ENCODE peak calls at places on chromosome 15, in eight cellular contexts. One of them, this sample, is unnamed.

GRCh38 chr15:52183562-52184173 is 7.5 kb downstream of the GNB5 start:
- DNase-seq in hepatocyte: peak
- DNase-seq in cardiac muscle cell: peak
- DNase-seq in NB4: peak
- DNase-seq in vagina: no peak
- DNase-seq in IMR-90: peak
- DNase-seq in kidney: no peak
- DNase-seq in colonic mucosa: no peak
- DNase-seq in this sample: no peak

GRCh38 chr15:64246364-64247189 is 83.8 kb upstream of the PPIB start:
- DNase-seq in vagina: no peak
- DNase-seq in kidney: no peak
- DNase-seq in colonic mucosa: no peak
- DNase-seq in NB4: peak
- DNase-seq in IMR-90: peak
- DNase-seq in cardiac muscle cell: peak
- DNase-seq in hepatocyte: peak
- DNase-seq in this sample: peak

GRCh38 chr15:43352693-43353382 is 18.0 kb downstream of the ZSCAN29 start:
- DNase-seq in hepatocyte: no peak
- DNase-seq in NB4: no peak
- DNase-seq in IMR-90: no peak
- DNase-seq in vagina: no peak
- DNase-seq in colonic mucosa: no peak
- DNase-seq in cardiac muscle cell: no peak
- DNase-seq in kidney: no peak
- DNase-seq in this sample: no peak

GRCh38 chr15:36943496-36944361 is 156.6 kb downstream of the MEIS2 start:
- DNase-seq in IMR-90: no peak
- DNase-seq in cardiac muscle cell: no peak
- DNase-seq in NB4: no peak
- DNase-seq in kidney: no peak
- DNase-seq in hepatocyte: no peak
- DNase-seq in colonic mucosa: no peak
- DNase-seq in vagina: no peak
- DNase-seq in this sample: no peak

GRCh38 chr15:52100807-52101206 is 11.8 kb downstream of the BCL2L10 start:
- DNase-seq in kidney: peak
- DNase-seq in hepatocyte: peak
- DNase-seq in IMR-90: peak
- DNase-seq in vagina: peak
- DNase-seq in cardiac muscle cell: peak
- DNase-seq in colonic mucosa: peak
- DNase-seq in NB4: peak
- DNase-seq in this sample: peak

GRCh38 chr15:61726166-61726565 is 334.1 kb downstream of the VPS13C start:
- DNase-seq in NB4: no peak
- DNase-seq in vagina: no peak
- DNase-seq in hepatocyte: no peak
- DNase-seq in cardiac muscle cell: no peak
- DNase-seq in IMR-90: no peak
- DNase-seq in kidney: no peak
- DNase-seq in colonic mucosa: no peak
- DNase-seq in this sample: no peak

GRCh38 chr15:83694030-83694429 is 40.1 kb downstream of the ADAMTSL3 start:
- DNase-seq in colonic mucosa: no peak
- DNase-seq in kidney: no peak
- DNase-seq in hepatocyte: peak
- DNase-seq in cardiac muscle cell: peak
- DNase-seq in IMR-90: peak
- DNase-seq in vagina: no peak
- DNase-seq in NB4: peak
- DNase-seq in this sample: peak

GRCh38 chr15:87089551-87089950 is 1009.9 kb downstream of the AGBL1 start:
- DNase-seq in kidney: no peak
- DNase-seq in colonic mucosa: no peak
- DNase-seq in hepatocyte: no peak
- DNase-seq in vagina: no peak
- DNase-seq in NB4: no peak
- DNase-seq in cardiac muscle cell: no peak
- DNase-seq in IMR-90: no peak
- DNase-seq in this sample: no peak

GRCh38 chr15:64895285-64896065 is 16.2 kb upstream of the ANKDD1A start:
- DNase-seq in colonic mucosa: no peak
- DNase-seq in cardiac muscle cell: peak
- DNase-seq in vagina: no peak
- DNase-seq in hepatocyte: no peak
- DNase-seq in kidney: peak
- DNase-seq in IMR-90: peak
- DNase-seq in NB4: peak
- DNase-seq in this sample: no peak

GRCh38 chr15:41510728-41511127 is 2.9 kb downstream of the LTK start:
- DNase-seq in NB4: no peak
- DNase-seq in IMR-90: no peak
- DNase-seq in cardiac muscle cell: no peak
- DNase-seq in hepatocyte: no peak
- DNase-seq in colonic mucosa: no peak
- DNase-seq in kidney: no peak
- DNase-seq in vagina: no peak
- DNase-seq in this sample: no peak

GRCh38 chr15:43880406-43881184 is 53.8 kb downstream of the WDR76 start:
- DNase-seq in IMR-90: peak
- DNase-seq in hepatocyte: no peak
- DNase-seq in colonic mucosa: no peak
- DNase-seq in NB4: peak
- DNase-seq in vagina: no peak
- DNase-seq in cardiac muscle cell: peak
- DNase-seq in kidney: peak
- DNase-seq in this sample: no peak

GRCh38 chr15:63463793-63464192 is 40.6 kb upstream of the USP3 start:
- DNase-seq in hepatocyte: no peak
- DNase-seq in IMR-90: no peak
- DNase-seq in NB4: no peak
- DNase-seq in colonic mucosa: peak
- DNase-seq in vagina: no peak
- DNase-seq in cardiac muscle cell: no peak
- DNase-seq in kidney: no peak
- DNase-seq in this sample: no peak

GRCh38 chr15:59245583-59245982 is 38.9 kb downstream of the LDHAL6B start:
- DNase-seq in colonic mucosa: no peak
- DNase-seq in kidney: no peak
- DNase-seq in NB4: no peak
- DNase-seq in vagina: no peak
- DNase-seq in hepatocyte: no peak
- DNase-seq in cardiac muscle cell: no peak
- DNase-seq in IMR-90: no peak
- DNase-seq in this sample: no peak

GRCh38 chr15:25527118-25527517 is 88.3 kb upstream of the UBE3A start:
- DNase-seq in NB4: no peak
- DNase-seq in cardiac muscle cell: no peak
- DNase-seq in IMR-90: no peak
- DNase-seq in colonic mucosa: no peak
- DNase-seq in vagina: no peak
- DNase-seq in kidney: no peak
- DNase-seq in hepatocyte: no peak
- DNase-seq in this sample: no peak

GRCh38 chr15:46543626-46544025 is 908.8 kb downstream of the SQOR start:
- DNase-seq in NB4: no peak
- DNase-seq in colonic mucosa: no peak
- DNase-seq in vagina: no peak
- DNase-seq in kidney: no peak
- DNase-seq in cardiac muscle cell: no peak
- DNase-seq in hepatocyte: no peak
- DNase-seq in IMR-90: no peak
- DNase-seq in this sample: no peak

GRCh38 chr15:78004919-78005634 is 72.4 kb downstream of the TBC1D2B start:
- DNase-seq in IMR-90: peak
- DNase-seq in colonic mucosa: peak
- DNase-seq in NB4: no peak
- DNase-seq in vagina: no peak
- DNase-seq in hepatocyte: peak
- DNase-seq in cardiac muscle cell: peak
- DNase-seq in kidney: peak
- DNase-seq in this sample: no peak

GRCh38 chr15:65115542-65115941 is 542 bp upstream of the UBAP1L start:
- DNase-seq in vagina: no peak
- DNase-seq in NB4: no peak
- DNase-seq in IMR-90: no peak
- DNase-seq in cardiac muscle cell: no peak
- DNase-seq in kidney: no peak
- DNase-seq in colonic mucosa: no peak
- DNase-seq in hepatocyte: no peak
- DNase-seq in this sample: peak

GRCh38 chr15:25532269-25532668 is 93.4 kb upstream of the UBE3A start:
- DNase-seq in colonic mucosa: no peak
- DNase-seq in vagina: no peak
- DNase-seq in hepatocyte: no peak
- DNase-seq in kidney: no peak
- DNase-seq in IMR-90: no peak
- DNase-seq in cardiac muscle cell: no peak
- DNase-seq in NB4: no peak
- DNase-seq in this sample: no peak

GRCh38 chr15:71575474-71576045 is 234.8 kb upstream of the NR2E3 start:
- DNase-seq in vagina: no peak
- DNase-seq in kidney: no peak
- DNase-seq in cardiac muscle cell: peak
- DNase-seq in NB4: peak
- DNase-seq in hepatocyte: no peak
- DNase-seq in colonic mucosa: no peak
- DNase-seq in IMR-90: no peak
- DNase-seq in this sample: no peak

GRCh38 chr15:70093070-70093469 is 4.6 kb downstream of the TLE3 start:
- DNase-seq in IMR-90: no peak
- DNase-seq in cardiac muscle cell: peak
- DNase-seq in hepatocyte: no peak
- DNase-seq in kidney: no peak
- DNase-seq in colonic mucosa: peak
- DNase-seq in NB4: peak
- DNase-seq in vagina: no peak
- DNase-seq in this sample: no peak
- TF ChIP-seq CTCF in IMR-90: no peak
- TF ChIP-seq CTCF in cardiac muscle cell: no peak
- TF ChIP-seq CTCF in hepatocyte: no peak
- TF ChIP-seq CTCF in kidney: no peak
- TF ChIP-seq CTCF in colonic mucosa: no peak
- TF ChIP-seq CTCF in NB4: no peak
- TF ChIP-seq CTCF in vagina: no peak
- TF ChIP-seq CTCF in this sample: no peak

DNA sequence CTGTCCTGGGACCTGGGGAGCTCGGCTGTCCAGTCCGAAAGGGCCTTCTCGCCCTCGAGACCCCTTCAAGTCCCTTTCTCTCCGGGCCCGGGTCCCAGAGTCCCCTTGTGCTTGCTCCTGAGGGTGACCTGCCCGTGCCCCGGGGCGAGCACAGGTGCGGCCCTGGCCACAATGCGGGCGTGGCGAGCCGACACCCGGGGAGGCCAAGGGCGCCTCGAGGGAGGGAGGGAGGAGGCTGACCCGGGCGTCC is 828 bp upstream of the MEF2A start:
- DNase-seq in IMR-90: no peak
- DNase-seq in vagina: no peak
- DNase-seq in cardiac muscle cell: no peak
- DNase-seq in hepatocyte: no peak
- DNase-seq in colonic mucosa: no peak
- DNase-seq in NB4: no peak
- DNase-seq in kidney: no peak
- DNase-seq in this sample: no peak
- H3K4me3 ChIP-seq in IMR-90: peak
- H3K4me3 ChIP-seq in vagina: peak
- H3K4me3 ChIP-seq in cardiac muscle cell: peak
- H3K4me3 ChIP-seq in hepatocyte: peak
- H3K4me3 ChIP-seq in colonic mucosa: peak
- H3K4me3 ChIP-seq in NB4: peak
- H3K4me3 ChIP-seq in kidney: peak
- H3K4me3 ChIP-seq in this sample: peak

GRCh38 chr15:40357723-40358491 is at the start of gene DISP2:
- DNase-seq in NB4: peak
- DNase-seq in IMR-90: peak
- DNase-seq in colonic mucosa: peak
- DNase-seq in hepatocyte: peak
- DNase-seq in cardiac muscle cell: peak
- DNase-seq in vagina: no peak
- DNase-seq in kidney: peak
- DNase-seq in this sample: no peak
- TF ChIP-seq CTCF in NB4: no peak
- TF ChIP-seq CTCF in IMR-90: no peak
- TF ChIP-seq CTCF in colonic mucosa: no peak
- TF ChIP-seq CTCF in hepatocyte: no peak
- TF ChIP-seq CTCF in cardiac muscle cell: no peak
- TF ChIP-seq CTCF in vagina: no peak
- TF ChIP-seq CTCF in kidney: no peak
- TF ChIP-seq CTCF in this sample: no peak

GRCh38 chr15:89377042-89377841 is 42.6 kb upstream of the POLG start:
- DNase-seq in hepatocyte: no peak
- DNase-seq in IMR-90: no peak
- DNase-seq in colonic mucosa: no peak
- DNase-seq in vagina: no peak
- DNase-seq in cardiac muscle cell: no peak
- DNase-seq in kidney: no peak
- DNase-seq in NB4: no peak
- DNase-seq in this sample: no peak

GRCh38 chr15:89374116-89375004 is 39.7 kb upstream of the POLG start:
- DNase-seq in kidney: peak
- DNase-seq in hepatocyte: no peak
- DNase-seq in IMR-90: no peak
- DNase-seq in cardiac muscle cell: no peak
- DNase-seq in vagina: no peak
- DNase-seq in NB4: no peak
- DNase-seq in colonic mucosa: no peak
- DNase-seq in this sample: no peak

GRCh38 chr15:89377842-89378698 is 43.4 kb upstream of the POLG start:
- DNase-seq in cardiac muscle cell: no peak
- DNase-seq in NB4: no peak
- DNase-seq in vagina: no peak
- DNase-seq in hepatocyte: peak
- DNase-seq in colonic mucosa: no peak
- DNase-seq in IMR-90: no peak
- DNase-seq in kidney: peak
- DNase-seq in this sample: no peak

GRCh38 chr15:89375093-89376062 is 40.8 kb upstream of the POLG start:
- DNase-seq in IMR-90: no peak
- DNase-seq in vagina: no peak
- DNase-seq in cardiac muscle cell: no peak
- DNase-seq in NB4: no peak
- DNase-seq in colonic mucosa: no peak
- DNase-seq in hepatocyte: no peak
- DNase-seq in kidney: peak
- DNase-seq in this sample: no peak

DNA sequence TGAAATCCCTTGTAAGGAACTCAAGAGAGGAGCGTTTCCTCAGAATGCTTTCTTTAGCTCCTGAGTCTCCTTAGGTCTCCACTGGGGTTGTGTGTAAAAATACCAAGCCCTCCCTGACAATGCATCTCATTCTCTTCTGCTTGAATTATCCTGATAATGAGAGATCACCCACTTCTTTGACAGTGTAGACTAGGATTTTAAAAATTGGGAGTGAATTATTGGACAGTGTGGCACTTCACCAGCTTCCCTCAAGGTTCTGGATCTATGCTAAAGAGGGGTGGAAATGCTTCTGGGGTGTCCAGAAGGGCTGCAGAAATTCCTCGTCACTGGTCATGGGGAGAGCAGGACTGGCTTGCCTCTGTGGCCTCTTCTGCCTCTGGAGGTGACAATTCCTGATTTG is 41.8 kb upstream of the POLG start:
- DNase-seq in IMR-90: no peak
- DNase-seq in hepatocyte: no peak
- DNase-seq in vagina: no peak
- DNase-seq in kidney: no peak
- DNase-seq in colonic mucosa: no peak
- DNase-seq in NB4: no peak
- DNase-seq in cardiac muscle cell: no peak
- DNase-seq in this sample: no peak
- H3K4me3 ChIP-seq in IMR-90: no peak
- H3K4me3 ChIP-seq in hepatocyte: no peak
- H3K4me3 ChIP-seq in vagina: no peak
- H3K4me3 ChIP-seq in kidney: no peak
- H3K4me3 ChIP-seq in colonic mucosa: no peak
- H3K4me3 ChIP-seq in NB4: no peak
- H3K4me3 ChIP-seq in cardiac muscle cell: no peak
- H3K4me3 ChIP-seq in this sample: no peak